ENCODE peak calls at places on chromosomes 7 and 10, in nine cellular contexts. H, Q, C, N, V, Y, Z, E and J are unnamed samples. For H3K27me3, the result is how much of the 10 kb centered on the place peaks cover.

GRCh38 chr10:128851281-128851680 is 615.8 kb upstream of the MGMT start:
- DNase-seq in V (no peak), E (no peak), N (no peak), Q (no peak), Y (no peak), C (no peak), H (no peak), Z (no peak), J (no peak)

GRCh38 chr10:21727452-21728168 is 193.6 kb downstream of the MLLT10 start:
- DNase-seq in Q (no peak), Y (no peak), Z (no peak), N (no peak), E (no peak), C (peak), V (no peak), H (no peak), J (no peak)

GRCh38 chr7:44100458-44101303 is 3.5 kb upstream of the AEBP1 start:
- DNase-seq in C (peak), H (no peak), Z (no peak), N (peak), Q (peak), V (no peak), E (no peak), Y (no peak), J (no peak)

GRCh38 chr10:15238553-15239335 is 70.3 kb upstream of the NMT2 start:
- DNase-seq in C (no peak), Q (no peak), Y (no peak), V (no peak), N (no peak), Z (no peak), E (no peak), H (no peak), J (no peak)

GRCh38 chr10:110993024-110993693 is 73.8 kb downstream of the SHOC2 start:
- DNase-seq in E (peak), Z (no peak), H (peak), N (no peak), C (no peak), V (no peak), Q (no peak), Y (no peak), J (no peak)

GRCh38 chr7:11373546-11374142 is 400.0 kb downstream of the PHF14 start:
- DNase-seq in N (no peak), V (no peak), Y (no peak), C (no peak), Q (no peak), Z (no peak), E (no peak), H (peak), J (no peak)

GRCh38 chr7:106021211-106022067 is 58.4 kb downstream of the CDHR3 start:
- DNase-seq in V (no peak), C (no peak), N (no peak), H (no peak), Z (no peak), Y (no peak), E (no peak), Q (no peak), J (no peak)

GRCh38 chr10:48552946-48553564 is 51.8 kb downstream of the ARHGAP22 start:
- DNase-seq in N (no peak), C (no peak), E (no peak), H (no peak), Y (no peak), Q (no peak), V (no peak), Z (no peak), J (no peak)

GRCh38 chr7:116097365-116098009 is 66.9 kb upstream of the TFEC start:
- DNase-seq in Q (no peak), V (no peak), H (peak), E (no peak), Z (no peak), Y (no peak), N (no peak), C (no peak), J (no peak)

GRCh38 chr10:13633689-13634088 is 46.9 kb downstream of the PRPF18 start:
- DNase-seq in Y (peak), Z (no peak), N (peak), H (no peak), V (no peak), C (peak), E (no peak), Q (no peak), J (no peak)

GRCh38 chr10:130498934-130499333 is 362.7 kb downstream of the GLRX3 start:
- DNase-seq in V (no peak), E (no peak), N (no peak), C (no peak), H (no peak), Q (no peak), Y (no peak), Z (no peak), J (no peak)

GRCh38 chr7:82805527-82805960 is 357.1 kb downstream of the PCLO start:
- DNase-seq in Z (no peak), V (no peak), Q (no peak), E (peak), Y (no peak), N (no peak), C (no peak), H (peak), J (no peak)

GRCh38 chr10:133159611-133159949 is 439 bp upstream of the KNDC1 start:
- DNase-seq in N (no peak), E (no peak), Y (no peak), Z (no peak), C (no peak), Q (no peak), H (no peak), V (peak), J (no peak)

GRCh38 chr7:106793015-106793651 is 71.9 kb upstream of the PIK3CG start:
- DNase-seq in V (no peak), Y (no peak), Q (no peak), C (no peak), E (no peak), Z (no peak), H (peak), N (no peak), J (no peak)

GRCh38 chr10:43170491-43170890 is 32.2 kb downstream of the CSGALNACT2 start:
- DNase-seq in V (no peak), Z (no peak), H (peak), Q (no peak), C (no peak), N (no peak), Y (no peak), E (no peak), J (no peak)

GRCh38 chr10:74947781-74948401 is 121.5 kb downstream of the KAT6B start:
- DNase-seq in H (peak), N (no peak), V (no peak), E (no peak), Y (no peak), C (peak), Q (no peak), Z (no peak), J (no peak)

GRCh38 chr10:120387326-120387725 is 69.7 kb upstream of the PLPP4 start:
- DNase-seq in H (peak), N (no peak), Z (no peak), E (no peak), C (no peak), V (no peak), Q (no peak), Y (no peak), J (no peak)

GRCh38 chr10:17504547-17505245 is 50.3 kb upstream of the ST8SIA6 start:
- DNase-seq in Y (no peak), Q (no peak), E (peak), V (no peak), H (peak), Z (no peak), C (no peak), N (no peak), J (no peak)

GRCh38 chr10:86960003-86960862 is 1.8 kb downstream of the SNCG start:
- DNase-seq in Y (peak), Z (no peak), E (no peak), Q (peak), N (no peak), C (peak), V (peak), H (peak), J (no peak)

GRCh38 chr10:75722609-75723008 is 291.2 kb downstream of the LRMDA start:
- DNase-seq in N (no peak), Q (no peak), Z (no peak), H (no peak), Y (no peak), V (no peak), C (no peak), E (no peak), J (no peak)

GRCh38 chr10:27742926-27743735 is 2.5 kb downstream of the MKX start:
- DNase-seq in Y (peak), H (peak), E (no peak), Z (no peak), Q (peak), C (peak), N (peak), V (peak), J (peak)

GRCh38 chr7:116953727-116954442 is 584 bp downstream of the ST7 start:
- DNase-seq in E (peak), Y (peak), V (peak), C (peak), N (peak), Q (peak), Z (peak), H (peak), J (peak)

GRCh38 chr10:4688620-4689019 is 137.4 kb upstream of the AKR1E2 start:
- DNase-seq in V (no peak), E (no peak), Y (no peak), Q (no peak), N (no peak), C (no peak), Z (no peak), H (no peak), J (no peak)

GRCh38 chr7:11589251-11589650 is 242.7 kb downstream of the THSD7A start:
- DNase-seq in Y (no peak), Z (no peak), Q (no peak), V (no peak), N (no peak), C (no peak), H (no peak), E (no peak), J (no peak)

GRCh38 chr10:74903491-74903890 is 77.1 kb downstream of the KAT6B start:
- DNase-seq in N (no peak), V (no peak), E (no peak), C (no peak), Q (no peak), Y (no peak), Z (no peak), H (no peak), J (no peak)

GRCh38 chr7:140008755-140009610 is 53.8 kb downstream of the PARP12 start:
- DNase-seq in H (no peak), C (no peak), V (no peak), Y (no peak), Q (no peak), E (no peak), N (peak), Z (no peak), J (peak)

GRCh38 chr7:88217675-88218427 is 2.0 kb downstream of the SRI start:
- DNase-seq in H (no peak), Q (no peak), V (no peak), C (no peak), N (no peak), E (no peak), Y (no peak), Z (no peak), J (no peak)

GRCh38 chr10:71838264-71839211 is 12.5 kb downstream of the PSAP start:
- DNase-seq in V (no peak), N (no peak), Q (no peak), E (no peak), Y (no peak), Z (no peak), C (no peak), H (peak), J (no peak)
- H3K27me3 ChIP-seq in V (under half), N (under half), Q (under half), E (under half), Y (under half), Z (under half), C (under half), H (under half), J (under half)

DNA sequence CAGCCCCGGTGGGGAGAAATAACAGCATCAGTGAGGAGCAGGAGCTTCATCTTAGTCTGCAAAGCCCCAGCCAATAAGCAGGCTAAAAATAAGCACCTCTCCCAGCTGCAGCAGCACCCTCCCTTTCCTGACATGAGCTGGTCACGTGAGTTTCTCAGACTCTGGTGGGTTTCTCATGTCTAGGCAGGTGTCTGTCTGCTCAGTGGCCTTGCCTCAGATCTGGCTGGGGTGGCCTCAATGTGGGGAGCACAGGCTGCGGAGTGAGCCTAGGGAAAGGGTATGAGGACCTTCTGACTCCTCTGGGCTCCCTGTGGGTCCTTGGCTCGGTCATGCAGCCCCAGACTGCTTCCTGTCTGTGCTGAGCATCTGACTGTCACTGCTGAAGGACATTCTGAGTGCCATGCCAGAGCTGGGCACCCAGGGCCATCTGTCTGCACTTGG is 81.6 kb upstream of the LRRC4 start:
- DNase-seq in N (peak), Y (no peak), Z (no peak), Q (no peak), H (no peak), E (no peak), C (peak), V (peak), J (peak)
- H3K27me3 ChIP-seq in N (under half), Y (under half), Z (under half), Q (under half), H (under half), E (under half), C (under half), V (under half), J (under half)

DNA sequence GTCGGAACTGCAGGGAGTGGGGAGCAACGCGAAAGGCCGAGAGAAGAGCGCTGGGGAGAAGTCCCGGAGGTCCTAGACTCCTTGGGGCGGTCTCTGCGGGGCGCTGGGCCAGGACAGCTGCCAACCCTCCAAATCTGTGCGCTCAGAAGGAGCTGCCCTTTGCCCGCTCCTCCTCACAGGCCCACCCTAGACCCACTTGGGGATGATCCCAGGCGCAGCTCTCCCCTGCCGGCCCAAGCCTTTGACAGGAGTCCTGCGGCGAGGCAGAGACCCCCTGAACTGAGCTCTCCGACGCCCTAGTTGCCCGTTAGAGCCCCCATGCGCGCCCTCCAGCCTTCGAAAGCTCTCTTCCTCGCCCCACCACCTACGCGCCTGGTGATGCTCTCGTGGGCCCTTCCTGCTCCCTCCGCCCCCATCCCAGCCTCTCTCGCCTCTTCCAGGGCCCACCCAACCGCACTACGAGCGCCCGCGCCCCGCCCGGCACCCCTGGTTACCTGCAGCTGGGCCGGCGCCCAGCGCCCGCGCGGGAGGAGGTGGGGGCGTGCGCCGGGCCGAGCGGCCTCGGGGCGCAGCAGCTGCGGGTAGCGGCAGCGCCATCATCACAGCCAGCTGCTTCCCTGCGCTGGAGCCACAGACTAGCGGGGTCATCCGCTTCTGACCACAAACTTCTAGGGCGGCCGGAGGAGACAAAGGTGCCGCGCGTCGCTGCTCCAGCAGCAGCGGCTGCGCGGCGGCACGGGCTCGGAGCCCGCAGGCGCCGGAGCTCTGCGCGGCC is 353.4 kb downstream of the DNAJB6 start:
- DNase-seq in H (no peak), Q (no peak), C (no peak), Y (no peak), Z (peak), E (no peak), V (peak), N (no peak), J (peak)
- H3K27me3 ChIP-seq in H (under half), Q (under half), C (half or more), Y (half or more), Z (under half), E (under half), V (under half), N (half or more), J (half or more)

DNA sequence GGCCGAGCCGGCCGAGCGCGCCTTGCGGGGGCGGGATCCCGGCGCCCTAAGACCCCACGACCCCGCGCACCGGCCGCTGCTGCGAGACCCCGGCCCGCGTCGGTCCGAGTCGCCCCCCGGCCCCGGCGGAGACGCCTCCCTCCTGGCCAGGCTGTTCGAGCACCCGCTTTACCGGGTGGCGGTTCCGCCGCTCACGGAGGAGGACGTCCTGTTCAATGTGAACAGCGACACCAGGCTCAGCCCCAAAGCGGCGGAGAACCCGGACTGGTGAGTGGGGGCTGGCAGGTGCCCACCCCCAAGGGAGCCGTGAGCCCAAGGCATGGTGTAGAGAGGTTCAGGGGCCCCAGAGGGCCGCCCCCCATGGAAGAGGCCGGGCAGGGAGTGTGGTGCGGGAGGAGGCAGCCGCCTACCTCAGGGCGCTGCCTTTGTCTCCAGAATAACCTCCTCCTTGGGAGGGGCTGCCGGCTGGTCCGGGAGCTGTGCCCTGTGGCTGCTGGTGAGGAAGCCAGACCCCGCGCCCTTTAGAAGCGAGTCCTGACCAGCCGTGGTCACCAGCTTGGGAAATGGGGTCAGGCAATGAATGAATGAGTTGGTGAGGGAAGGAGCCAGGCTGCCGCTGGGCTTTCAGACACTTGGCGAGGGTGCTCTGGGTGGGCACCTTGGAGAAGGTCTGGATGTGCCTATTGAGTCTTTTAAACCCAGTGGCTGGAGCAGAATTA is 1.3 kb downstream of the FAM20C start:
- DNase-seq in Y (no peak), Z (no peak), N (no peak), V (peak), C (no peak), E (no peak), H (no peak), Q (no peak), J (no peak)
- H3K27me3 ChIP-seq in Y (under half), Z (under half), N (under half), V (under half), C (under half), E (under half), H (under half), Q (under half), J (under half)

DNA sequence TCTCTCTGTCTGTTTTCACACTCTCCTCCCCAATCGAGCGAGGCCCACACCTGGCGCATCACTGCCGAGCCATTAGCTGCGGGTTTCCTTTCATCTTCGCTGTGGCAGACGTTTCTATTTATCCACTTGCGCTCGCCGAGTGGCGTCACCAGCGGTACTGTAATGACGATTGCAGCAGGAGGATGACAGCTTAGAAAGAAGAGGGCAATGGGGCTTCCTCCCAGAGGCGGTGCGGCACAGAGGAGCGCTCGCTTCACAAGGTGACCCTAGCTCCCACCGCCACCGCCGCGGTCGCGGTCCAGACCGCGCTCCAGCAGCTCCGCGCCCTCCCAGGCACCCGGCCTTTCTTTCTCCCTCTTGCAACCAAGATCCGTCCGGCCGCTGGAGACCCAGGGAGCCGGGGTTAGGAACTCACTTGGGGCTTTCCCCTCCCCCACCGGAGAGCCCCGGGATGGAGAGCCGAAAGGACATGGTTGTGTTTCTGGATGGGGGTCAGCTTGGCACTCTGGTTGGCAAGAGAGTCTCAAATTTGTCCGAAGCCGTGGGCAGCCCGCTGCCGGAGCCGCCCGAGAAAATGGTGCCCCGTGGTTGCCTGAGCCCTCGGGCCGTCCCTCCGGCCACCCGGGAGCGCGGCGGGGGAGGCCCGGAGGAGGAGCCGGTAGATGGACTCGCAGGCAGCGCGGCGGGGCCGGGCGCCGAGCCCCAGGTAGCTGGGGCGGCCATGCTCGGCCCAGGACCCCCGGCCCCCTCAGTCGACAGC is at the start of gene EVX1:
- DNase-seq in V (no peak), H (no peak), Y (no peak), C (peak), Z (no peak), N (no peak), Q (no peak), E (no peak), J (peak)
- H3K27me3 ChIP-seq in V (under half), H (under half), Y (half or more), C (half or more), Z (half or more), N (half or more), Q (under half), E (half or more), J (half or more)

GRCh38 chr10:93069245-93069561 is 4.5 kb upstream of the CYP26A1 start:
- DNase-seq in Q (no peak), E (no peak), Y (no peak), Z (no peak), H (no peak), V (no peak), C (no peak), N (no peak), J (no peak)
- H3K27me3 ChIP-seq in Q (under half), E (half or more), Y (half or more), Z (half or more), H (under half), V (under half), C (half or more), N (half or more), J (half or more)

GRCh38 chr10:125062244-125063208 is 97.8 kb downstream of the CTBP2 start:
- DNase-seq in E (no peak), Y (peak), V (no peak), Q (peak), Z (no peak), C (no peak), N (no peak), H (no peak), J (no peak)

GRCh38 chr10:125060851-125061556 is 99.4 kb downstream of the CTBP2 start:
- DNase-seq in H (peak), C (peak), N (peak), Z (peak), E (peak), V (peak), Y (peak), Q (peak), J (peak)

GRCh38 chr10:125060486-125060850 is 99.9 kb downstream of the CTBP2 start:
- DNase-seq in N (no peak), Y (no peak), E (no peak), V (no peak), Z (no peak), H (no peak), Q (no peak), C (no peak), J (no peak)

GRCh38 chr10:125061557-125062243 is 98.7 kb downstream of the CTBP2 start:
- DNase-seq in V (no peak), Y (no peak), E (no peak), H (no peak), N (no peak), Q (peak), Z (no peak), C (no peak), J (no peak)

GRCh38 chr10:125060038-125060437 is 100.3 kb downstream of the CTBP2 start:
- DNase-seq in V (no peak), C (no peak), H (no peak), E (peak), N (no peak), Q (no peak), Y (no peak), Z (no peak), J (no peak)
- H3K27me3 ChIP-seq in V (under half), C (under half), H (under half), E (under half), N (under half), Q (under half), Y (under half), Z (under half), J (under half)